ENCODE peak calls at places on chromosomes 12 and 14, in eight cellular contexts. One of them, this sample, is unnamed.

GRCh38 chr12:6560501-6561205 is 4.8 kb upstream of the IFFO1 start:
- DNase-seq in effector memory CD4-positive, alpha-beta T cell: no peak
- DNase-seq in ascending aorta: no peak
- DNase-seq in aorta: peak
- DNase-seq in tibial nerve: no peak
- DNase-seq in upper lobe of right lung: no peak
- DNase-seq in CD8-positive, alpha-beta T cell: no peak
- DNase-seq in brain microvascular endothelial cell: no peak
- DNase-seq in this sample: no peak

GRCh38 chr14:104091061-104091926 is 5.8 kb downstream of the ASPG start:
- DNase-seq in tibial nerve: no peak
- DNase-seq in brain microvascular endothelial cell: no peak
- DNase-seq in aorta: peak
- DNase-seq in CD8-positive, alpha-beta T cell: no peak
- DNase-seq in effector memory CD4-positive, alpha-beta T cell: no peak
- DNase-seq in ascending aorta: no peak
- DNase-seq in upper lobe of right lung: peak
- DNase-seq in this sample: no peak

GRCh38 chr12:44317651-44318126 is 481.8 kb downstream of the TMEM117 start:
- DNase-seq in upper lobe of right lung: no peak
- DNase-seq in effector memory CD4-positive, alpha-beta T cell: no peak
- DNase-seq in tibial nerve: no peak
- DNase-seq in aorta: no peak
- DNase-seq in CD8-positive, alpha-beta T cell: no peak
- DNase-seq in ascending aorta: no peak
- DNase-seq in brain microvascular endothelial cell: peak
- DNase-seq in this sample: peak

GRCh38 chr12:53101931-53102781 is 1.1 kb upstream of the SOAT2 start:
- DNase-seq in brain microvascular endothelial cell: no peak
- DNase-seq in upper lobe of right lung: no peak
- DNase-seq in CD8-positive, alpha-beta T cell: no peak
- DNase-seq in aorta: peak
- DNase-seq in effector memory CD4-positive, alpha-beta T cell: no peak
- DNase-seq in tibial nerve: no peak
- DNase-seq in ascending aorta: no peak
- DNase-seq in this sample: no peak

GRCh38 chr12:96150442-96150841 is 43.7 kb upstream of the ELK3 start:
- DNase-seq in upper lobe of right lung: no peak
- DNase-seq in tibial nerve: no peak
- DNase-seq in brain microvascular endothelial cell: no peak
- DNase-seq in effector memory CD4-positive, alpha-beta T cell: no peak
- DNase-seq in CD8-positive, alpha-beta T cell: no peak
- DNase-seq in aorta: no peak
- DNase-seq in ascending aorta: no peak
- DNase-seq in this sample: no peak

GRCh38 chr12:106013941-106014340 is 124.8 kb downstream of the NUAK1 start:
- DNase-seq in tibial nerve: no peak
- DNase-seq in effector memory CD4-positive, alpha-beta T cell: no peak
- DNase-seq in upper lobe of right lung: no peak
- DNase-seq in aorta: no peak
- DNase-seq in brain microvascular endothelial cell: no peak
- DNase-seq in ascending aorta: no peak
- DNase-seq in CD8-positive, alpha-beta T cell: no peak
- DNase-seq in this sample: no peak

GRCh38 chr12:6377667-6377994 is 2.3 kb upstream of the SCNN1A start:
- DNase-seq in aorta: no peak
- DNase-seq in tibial nerve: no peak
- DNase-seq in brain microvascular endothelial cell: no peak
- DNase-seq in effector memory CD4-positive, alpha-beta T cell: no peak
- DNase-seq in upper lobe of right lung: peak
- DNase-seq in ascending aorta: no peak
- DNase-seq in CD8-positive, alpha-beta T cell: no peak
- DNase-seq in this sample: no peak

GRCh38 chr14:90839024-90839888 is 23.0 kb upstream of the TTC7B start:
- DNase-seq in effector memory CD4-positive, alpha-beta T cell: no peak
- DNase-seq in aorta: no peak
- DNase-seq in brain microvascular endothelial cell: no peak
- DNase-seq in upper lobe of right lung: peak
- DNase-seq in ascending aorta: peak
- DNase-seq in tibial nerve: peak
- DNase-seq in CD8-positive, alpha-beta T cell: no peak
- DNase-seq in this sample: peak

GRCh38 chr14:42192659-42193425 is 586.2 kb downstream of the LRFN5 start:
- DNase-seq in tibial nerve: no peak
- DNase-seq in aorta: no peak
- DNase-seq in brain microvascular endothelial cell: peak
- DNase-seq in ascending aorta: no peak
- DNase-seq in upper lobe of right lung: no peak
- DNase-seq in CD8-positive, alpha-beta T cell: no peak
- DNase-seq in effector memory CD4-positive, alpha-beta T cell: no peak
- DNase-seq in this sample: peak

GRCh38 chr12:96045566-96045965 is 10.2 kb upstream of the LTA4H start:
- DNase-seq in tibial nerve: no peak
- DNase-seq in effector memory CD4-positive, alpha-beta T cell: no peak
- DNase-seq in CD8-positive, alpha-beta T cell: no peak
- DNase-seq in brain microvascular endothelial cell: no peak
- DNase-seq in upper lobe of right lung: peak
- DNase-seq in aorta: no peak
- DNase-seq in ascending aorta: no peak
- DNase-seq in this sample: no peak

GRCh38 chr12:121805171-121805687 is 1.4 kb downstream of the SETD1B start:
- DNase-seq in tibial nerve: no peak
- DNase-seq in upper lobe of right lung: no peak
- DNase-seq in ascending aorta: no peak
- DNase-seq in aorta: no peak
- DNase-seq in CD8-positive, alpha-beta T cell: no peak
- DNase-seq in brain microvascular endothelial cell: no peak
- DNase-seq in effector memory CD4-positive, alpha-beta T cell: no peak
- DNase-seq in this sample: no peak

GRCh38 chr14:104155513-104155912 is 17.1 kb downstream of the KIF26A start:
- DNase-seq in tibial nerve: no peak
- DNase-seq in CD8-positive, alpha-beta T cell: no peak
- DNase-seq in effector memory CD4-positive, alpha-beta T cell: no peak
- DNase-seq in brain microvascular endothelial cell: no peak
- DNase-seq in ascending aorta: no peak
- DNase-seq in aorta: no peak
- DNase-seq in upper lobe of right lung: no peak
- DNase-seq in this sample: no peak

GRCh38 chr12:43882578-43883178 is 46.8 kb downstream of the TMEM117 start:
- DNase-seq in aorta: no peak
- DNase-seq in brain microvascular endothelial cell: peak
- DNase-seq in upper lobe of right lung: no peak
- DNase-seq in CD8-positive, alpha-beta T cell: peak
- DNase-seq in ascending aorta: no peak
- DNase-seq in effector memory CD4-positive, alpha-beta T cell: no peak
- DNase-seq in tibial nerve: peak
- DNase-seq in this sample: peak

GRCh38 chr14:100577321-100577985 is 9.8 kb downstream of the BEGAIN start:
- DNase-seq in aorta: peak
- DNase-seq in ascending aorta: no peak
- DNase-seq in brain microvascular endothelial cell: no peak
- DNase-seq in CD8-positive, alpha-beta T cell: no peak
- DNase-seq in upper lobe of right lung: peak
- DNase-seq in effector memory CD4-positive, alpha-beta T cell: no peak
- DNase-seq in tibial nerve: no peak
- DNase-seq in this sample: no peak

GRCh38 chr14:43031598-43031997 is 1424.9 kb downstream of the LRFN5 start:
- DNase-seq in aorta: no peak
- DNase-seq in tibial nerve: no peak
- DNase-seq in brain microvascular endothelial cell: no peak
- DNase-seq in CD8-positive, alpha-beta T cell: no peak
- DNase-seq in effector memory CD4-positive, alpha-beta T cell: no peak
- DNase-seq in ascending aorta: no peak
- DNase-seq in upper lobe of right lung: no peak
- DNase-seq in this sample: no peak

GRCh38 chr14:101961011-101961721 is 3.2 kb upstream of the DYNC1H1 start:
- DNase-seq in aorta: peak
- DNase-seq in effector memory CD4-positive, alpha-beta T cell: peak
- DNase-seq in CD8-positive, alpha-beta T cell: peak
- DNase-seq in ascending aorta: peak
- DNase-seq in brain microvascular endothelial cell: peak
- DNase-seq in upper lobe of right lung: peak
- DNase-seq in tibial nerve: peak
- DNase-seq in this sample: peak
- H3K27ac ChIP-seq in aorta: no peak
- H3K27ac ChIP-seq in effector memory CD4-positive, alpha-beta T cell: no peak
- H3K27ac ChIP-seq in CD8-positive, alpha-beta T cell: no peak
- H3K27ac ChIP-seq in ascending aorta: no peak
- H3K27ac ChIP-seq in brain microvascular endothelial cell: no peak
- H3K27ac ChIP-seq in upper lobe of right lung: no peak
- H3K27ac ChIP-seq in tibial nerve: no peak
- H3K27ac ChIP-seq in this sample: no peak

GRCh38 chr12:2080604-2081003 is 27.8 kb downstream of the CACNA1C start:
- DNase-seq in aorta: no peak
- DNase-seq in tibial nerve: no peak
- DNase-seq in effector memory CD4-positive, alpha-beta T cell: no peak
- DNase-seq in brain microvascular endothelial cell: no peak
- DNase-seq in upper lobe of right lung: no peak
- DNase-seq in CD8-positive, alpha-beta T cell: no peak
- DNase-seq in ascending aorta: no peak
- DNase-seq in this sample: no peak

GRCh38 chr12:2083561-2083960 is 30.8 kb downstream of the CACNA1C start:
- DNase-seq in ascending aorta: no peak
- DNase-seq in upper lobe of right lung: no peak
- DNase-seq in aorta: no peak
- DNase-seq in CD8-positive, alpha-beta T cell: no peak
- DNase-seq in effector memory CD4-positive, alpha-beta T cell: no peak
- DNase-seq in tibial nerve: no peak
- DNase-seq in brain microvascular endothelial cell: no peak
- DNase-seq in this sample: no peak

GRCh38 chr12:2082321-2082720 is 29.5 kb downstream of the CACNA1C start:
- DNase-seq in upper lobe of right lung: no peak
- DNase-seq in CD8-positive, alpha-beta T cell: no peak
- DNase-seq in aorta: peak
- DNase-seq in effector memory CD4-positive, alpha-beta T cell: no peak
- DNase-seq in brain microvascular endothelial cell: no peak
- DNase-seq in tibial nerve: no peak
- DNase-seq in ascending aorta: no peak
- DNase-seq in this sample: no peak

GRCh38 chr12:2084553-2085296 is 31.9 kb downstream of the CACNA1C start:
- DNase-seq in tibial nerve: peak
- DNase-seq in brain microvascular endothelial cell: peak
- DNase-seq in aorta: peak
- DNase-seq in effector memory CD4-positive, alpha-beta T cell: no peak
- DNase-seq in upper lobe of right lung: no peak
- DNase-seq in CD8-positive, alpha-beta T cell: no peak
- DNase-seq in ascending aorta: peak
- DNase-seq in this sample: peak

DNA sequence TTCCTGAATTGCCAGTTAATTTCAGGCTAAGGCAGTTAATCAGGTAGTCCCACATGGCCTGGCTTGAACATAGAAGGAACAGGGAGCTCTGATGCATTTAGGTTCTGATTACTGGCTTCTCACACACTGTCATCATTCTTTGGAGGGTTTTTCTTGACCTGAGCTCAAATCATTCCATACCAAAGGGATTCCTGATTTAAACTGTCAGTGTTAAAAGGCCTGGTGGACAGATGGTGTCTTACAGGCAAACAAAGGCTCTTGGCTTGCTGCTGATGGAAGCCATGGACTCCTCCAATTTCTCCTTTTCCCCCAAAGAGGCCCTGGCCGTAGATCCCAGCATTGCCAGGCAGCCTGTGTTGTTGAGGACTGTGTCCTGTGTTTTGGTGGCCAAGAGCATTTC is 30.2 kb downstream of the CACNA1C start:
- DNase-seq in CD8-positive, alpha-beta T cell: no peak
- DNase-seq in aorta: no peak
- DNase-seq in ascending aorta: no peak
- DNase-seq in upper lobe of right lung: no peak
- DNase-seq in brain microvascular endothelial cell: no peak
- DNase-seq in tibial nerve: no peak
- DNase-seq in effector memory CD4-positive, alpha-beta T cell: no peak
- DNase-seq in this sample: peak
- H3K27ac ChIP-seq in CD8-positive, alpha-beta T cell: no peak
- H3K27ac ChIP-seq in aorta: peak
- H3K27ac ChIP-seq in ascending aorta: peak
- H3K27ac ChIP-seq in upper lobe of right lung: no peak
- H3K27ac ChIP-seq in brain microvascular endothelial cell: no peak
- H3K27ac ChIP-seq in tibial nerve: no peak
- H3K27ac ChIP-seq in effector memory CD4-positive, alpha-beta T cell: no peak
- H3K27ac ChIP-seq in this sample: no peak

GRCh38 chr14:71711619-71712018 is 220.6 kb upstream of the RGS6 start:
- DNase-seq in upper lobe of right lung: no peak
- DNase-seq in CD8-positive, alpha-beta T cell: no peak
- DNase-seq in aorta: no peak
- DNase-seq in tibial nerve: no peak
- DNase-seq in effector memory CD4-positive, alpha-beta T cell: no peak
- DNase-seq in ascending aorta: peak
- DNase-seq in brain microvascular endothelial cell: peak
- DNase-seq in this sample: peak

GRCh38 chr14:71713061-71713850 is 219.0 kb upstream of the RGS6 start:
- DNase-seq in aorta: no peak
- DNase-seq in effector memory CD4-positive, alpha-beta T cell: no peak
- DNase-seq in ascending aorta: no peak
- DNase-seq in brain microvascular endothelial cell: no peak
- DNase-seq in upper lobe of right lung: no peak
- DNase-seq in CD8-positive, alpha-beta T cell: no peak
- DNase-seq in tibial nerve: no peak
- DNase-seq in this sample: peak

GRCh38 chr14:71714225-71714624 is 218.0 kb upstream of the RGS6 start:
- DNase-seq in brain microvascular endothelial cell: peak
- DNase-seq in tibial nerve: no peak
- DNase-seq in ascending aorta: no peak
- DNase-seq in CD8-positive, alpha-beta T cell: no peak
- DNase-seq in upper lobe of right lung: no peak
- DNase-seq in effector memory CD4-positive, alpha-beta T cell: no peak
- DNase-seq in aorta: no peak
- DNase-seq in this sample: peak

GRCh38 chr14:71711131-71711530 is 221.1 kb upstream of the RGS6 start:
- DNase-seq in CD8-positive, alpha-beta T cell: no peak
- DNase-seq in effector memory CD4-positive, alpha-beta T cell: no peak
- DNase-seq in ascending aorta: no peak
- DNase-seq in tibial nerve: no peak
- DNase-seq in upper lobe of right lung: no peak
- DNase-seq in brain microvascular endothelial cell: no peak
- DNase-seq in aorta: no peak
- DNase-seq in this sample: no peak

DNA sequence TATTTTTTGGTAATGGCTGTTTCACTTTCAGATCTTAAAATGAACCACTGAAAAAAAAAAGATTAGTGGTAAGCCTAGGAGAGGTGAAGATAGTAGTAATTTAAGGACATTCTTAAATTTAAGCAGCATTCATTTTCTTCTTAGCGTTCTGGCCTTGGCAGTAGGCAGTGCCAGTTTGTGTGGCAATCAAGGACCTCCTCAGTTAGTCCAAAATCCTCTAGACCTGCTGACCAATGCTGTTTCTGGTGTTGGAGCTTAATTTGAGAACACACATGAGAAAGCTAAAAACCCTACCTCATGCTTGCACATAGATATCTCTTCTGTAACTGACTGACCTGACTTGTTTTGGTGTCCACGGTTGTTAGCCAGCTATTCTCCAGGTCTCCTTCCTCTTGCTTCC is 219.8 kb upstream of the RGS6 start:
- DNase-seq in brain microvascular endothelial cell: no peak
- DNase-seq in effector memory CD4-positive, alpha-beta T cell: no peak
- DNase-seq in ascending aorta: no peak
- DNase-seq in upper lobe of right lung: no peak
- DNase-seq in aorta: no peak
- DNase-seq in tibial nerve: no peak
- DNase-seq in CD8-positive, alpha-beta T cell: no peak
- DNase-seq in this sample: no peak
- H3K27ac ChIP-seq in brain microvascular endothelial cell: peak
- H3K27ac ChIP-seq in effector memory CD4-positive, alpha-beta T cell: no peak
- H3K27ac ChIP-seq in ascending aorta: peak
- H3K27ac ChIP-seq in upper lobe of right lung: no peak
- H3K27ac ChIP-seq in aorta: no peak
- H3K27ac ChIP-seq in tibial nerve: peak
- H3K27ac ChIP-seq in CD8-positive, alpha-beta T cell: no peak
- H3K27ac ChIP-seq in this sample: peak

GRCh38 chr12:89355243-89356068 is 3.2 kb upstream of the DUSP6 start:
- DNase-seq in tibial nerve: no peak
- DNase-seq in aorta: no peak
- DNase-seq in brain microvascular endothelial cell: no peak
- DNase-seq in ascending aorta: no peak
- DNase-seq in upper lobe of right lung: no peak
- DNase-seq in CD8-positive, alpha-beta T cell: no peak
- DNase-seq in effector memory CD4-positive, alpha-beta T cell: no peak
- DNase-seq in this sample: no peak
- H3K27ac ChIP-seq in tibial nerve: peak
- H3K27ac ChIP-seq in aorta: peak
- H3K27ac ChIP-seq in brain microvascular endothelial cell: peak
- H3K27ac ChIP-seq in ascending aorta: peak
- H3K27ac ChIP-seq in upper lobe of right lung: peak
- H3K27ac ChIP-seq in CD8-positive, alpha-beta T cell: no peak
- H3K27ac ChIP-seq in effector memory CD4-positive, alpha-beta T cell: no peak
- H3K27ac ChIP-seq in this sample: peak